ENCODE peak calls at places on chromosomes 7 and 10, in six cellular contexts. One of them, this sample, is unnamed.

GRCh38 chr7:90973146-90973545 is 291.1 kb upstream of the FZD1 start:
- DNase-seq in kidney: no peak
- DNase-seq in GM23248: peak
- DNase-seq in CD8-positive, alpha-beta memory T cell: no peak
- DNase-seq in cardiac muscle cell: no peak
- DNase-seq in stomach: no peak
- DNase-seq in this sample: no peak

GRCh38 chr7:149422914-149423285 is 38.0 kb downstream of the ZNF777 start:
- DNase-seq in kidney: peak
- DNase-seq in GM23248: no peak
- DNase-seq in CD8-positive, alpha-beta memory T cell: no peak
- DNase-seq in cardiac muscle cell: no peak
- DNase-seq in stomach: peak
- DNase-seq in this sample: no peak

GRCh38 chr10:79178614-79179403 is 110.0 kb downstream of the ZMIZ1 start:
- DNase-seq in kidney: peak
- DNase-seq in GM23248: peak
- DNase-seq in CD8-positive, alpha-beta memory T cell: no peak
- DNase-seq in cardiac muscle cell: peak
- DNase-seq in stomach: no peak
- DNase-seq in this sample: no peak

GRCh38 chr10:33390046-33390445 is 55.6 kb upstream of the NRP1 start:
- DNase-seq in kidney: no peak
- DNase-seq in GM23248: no peak
- DNase-seq in CD8-positive, alpha-beta memory T cell: no peak
- DNase-seq in cardiac muscle cell: no peak
- DNase-seq in stomach: no peak
- DNase-seq in this sample: no peak

GRCh38 chr10:101040061-101040460 is 9.0 kb downstream of the SFXN3 start:
- DNase-seq in kidney: peak
- DNase-seq in GM23248: no peak
- DNase-seq in CD8-positive, alpha-beta memory T cell: no peak
- DNase-seq in cardiac muscle cell: no peak
- DNase-seq in stomach: no peak
- DNase-seq in this sample: peak

GRCh38 chr10:117174439-117175214 is 22.7 kb upstream of the KCNK18 start:
- DNase-seq in kidney: peak
- DNase-seq in GM23248: peak
- DNase-seq in CD8-positive, alpha-beta memory T cell: peak
- DNase-seq in cardiac muscle cell: peak
- DNase-seq in stomach: peak
- DNase-seq in this sample: peak

GRCh38 chr10:126569513-126570447 is 100.7 kb downstream of the C10orf90 start:
- DNase-seq in kidney: no peak
- DNase-seq in GM23248: peak
- DNase-seq in CD8-positive, alpha-beta memory T cell: no peak
- DNase-seq in cardiac muscle cell: no peak
- DNase-seq in stomach: no peak
- DNase-seq in this sample: no peak

GRCh38 chr7:3730271-3730670 is 429.2 kb downstream of the SDK1 start:
- DNase-seq in kidney: no peak
- DNase-seq in GM23248: no peak
- DNase-seq in CD8-positive, alpha-beta memory T cell: no peak
- DNase-seq in cardiac muscle cell: no peak
- DNase-seq in stomach: no peak
- DNase-seq in this sample: no peak

GRCh38 chr10:131871673-131872005 is 29.2 kb upstream of the PPP2R2D start:
- DNase-seq in kidney: peak
- DNase-seq in GM23248: no peak
- DNase-seq in CD8-positive, alpha-beta memory T cell: peak
- DNase-seq in cardiac muscle cell: no peak
- DNase-seq in stomach: no peak
- DNase-seq in this sample: no peak

GRCh38 chr7:118473271-118473670 is 248.8 kb downstream of the ANKRD7 start:
- DNase-seq in kidney: no peak
- DNase-seq in GM23248: no peak
- DNase-seq in CD8-positive, alpha-beta memory T cell: no peak
- DNase-seq in cardiac muscle cell: no peak
- DNase-seq in stomach: no peak
- DNase-seq in this sample: no peak

GRCh38 chr10:124719213-124719851 is 24.8 kb downstream of the FAM53B start:
- DNase-seq in kidney: peak
- DNase-seq in GM23248: peak
- DNase-seq in CD8-positive, alpha-beta memory T cell: peak
- DNase-seq in cardiac muscle cell: no peak
- DNase-seq in stomach: peak
- DNase-seq in this sample: peak

GRCh38 chr10:46516660-46517416 is 39.6 kb downstream of the GPRIN2 start:
- DNase-seq in kidney: no peak
- DNase-seq in GM23248: peak
- DNase-seq in CD8-positive, alpha-beta memory T cell: peak
- DNase-seq in cardiac muscle cell: no peak
- DNase-seq in stomach: peak
- DNase-seq in this sample: peak

GRCh38 chr7:151119902-151120301 is 33.6 kb downstream of the AGAP3 start:
- DNase-seq in kidney: no peak
- DNase-seq in GM23248: no peak
- DNase-seq in CD8-positive, alpha-beta memory T cell: no peak
- DNase-seq in cardiac muscle cell: no peak
- DNase-seq in stomach: no peak
- DNase-seq in this sample: no peak

GRCh38 chr10:6786579-6787031 is 206.5 kb upstream of the PRKCQ start:
- DNase-seq in kidney: no peak
- DNase-seq in GM23248: peak
- DNase-seq in CD8-positive, alpha-beta memory T cell: no peak
- DNase-seq in cardiac muscle cell: no peak
- DNase-seq in stomach: no peak
- DNase-seq in this sample: no peak

GRCh38 chr7:90817846-90818245 is 221.7 kb downstream of the CDK14 start:
- DNase-seq in kidney: no peak
- DNase-seq in GM23248: peak
- DNase-seq in CD8-positive, alpha-beta memory T cell: no peak
- DNase-seq in cardiac muscle cell: no peak
- DNase-seq in stomach: no peak
- DNase-seq in this sample: no peak

GRCh38 chr7:115178831-115179230 is 256.9 kb downstream of the MDFIC start:
- DNase-seq in kidney: no peak
- DNase-seq in GM23248: no peak
- DNase-seq in CD8-positive, alpha-beta memory T cell: no peak
- DNase-seq in cardiac muscle cell: no peak
- DNase-seq in stomach: no peak
- DNase-seq in this sample: no peak

GRCh38 chr10:92702301-92702916 is 12.7 kb downstream of the HHEX start:
- DNase-seq in kidney: no peak
- DNase-seq in GM23248: no peak
- DNase-seq in CD8-positive, alpha-beta memory T cell: no peak
- DNase-seq in cardiac muscle cell: no peak
- DNase-seq in stomach: no peak
- DNase-seq in this sample: no peak

GRCh38 chr10:72365106-72365505 is 10.4 kb upstream of the DNAJB12 start:
- DNase-seq in kidney: no peak
- DNase-seq in GM23248: no peak
- DNase-seq in CD8-positive, alpha-beta memory T cell: no peak
- DNase-seq in cardiac muscle cell: no peak
- DNase-seq in stomach: no peak
- DNase-seq in this sample: no peak

GRCh38 chr10:2882628-2883027 is 184.7 kb upstream of the PFKP start:
- DNase-seq in kidney: no peak
- DNase-seq in GM23248: peak
- DNase-seq in CD8-positive, alpha-beta memory T cell: no peak
- DNase-seq in cardiac muscle cell: no peak
- DNase-seq in stomach: no peak
- DNase-seq in this sample: no peak

GRCh38 chr7:28748934-28749584 is 209.1 kb downstream of the TRIL start:
- DNase-seq in kidney: no peak
- DNase-seq in GM23248: peak
- DNase-seq in CD8-positive, alpha-beta memory T cell: no peak
- DNase-seq in cardiac muscle cell: no peak
- DNase-seq in stomach: no peak
- DNase-seq in this sample: peak

DNA sequence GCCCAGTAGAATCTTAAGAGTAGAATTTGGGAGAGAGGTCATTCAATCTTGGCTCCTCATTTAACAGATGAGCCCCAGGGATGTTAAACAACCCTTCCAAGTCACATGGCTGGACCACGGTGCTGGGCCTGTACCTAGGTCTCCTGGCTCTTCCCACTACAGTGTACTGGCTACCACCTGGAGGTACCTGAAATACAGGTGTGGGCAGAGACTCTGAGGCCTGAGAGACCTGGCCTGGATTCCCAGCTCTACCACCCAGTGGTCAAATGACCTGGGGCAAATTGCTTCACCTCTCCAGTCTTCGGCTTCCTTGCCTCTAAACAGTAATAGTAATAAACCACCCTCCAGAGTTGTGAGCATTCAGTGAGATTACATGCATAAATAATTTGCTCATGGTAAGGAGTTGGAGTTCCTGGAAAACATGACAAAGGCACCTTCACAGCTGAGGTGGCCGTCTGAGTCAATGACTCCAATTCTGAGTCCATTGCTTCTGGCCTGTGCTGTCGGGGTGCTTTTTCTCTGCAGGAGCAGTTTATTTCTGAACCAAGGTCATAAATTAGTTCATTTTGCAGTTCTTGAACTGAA is 2.8 kb downstream of the GOT1 start:
- DNase-seq in kidney: no peak
- DNase-seq in GM23248: no peak
- DNase-seq in CD8-positive, alpha-beta memory T cell: no peak
- DNase-seq in cardiac muscle cell: no peak
- DNase-seq in stomach: no peak
- DNase-seq in this sample: no peak
- H3K4me3 ChIP-seq in kidney: peak
- H3K4me3 ChIP-seq in GM23248: no peak
- H3K4me3 ChIP-seq in CD8-positive, alpha-beta memory T cell: no peak
- H3K4me3 ChIP-seq in cardiac muscle cell: no peak
- H3K4me3 ChIP-seq in stomach: no peak
- H3K4me3 ChIP-seq in this sample: no peak

GRCh38 chr10:510415-510881 is 179.0 kb downstream of the DIP2C start:
- DNase-seq in kidney: no peak
- DNase-seq in GM23248: peak
- DNase-seq in CD8-positive, alpha-beta memory T cell: no peak
- DNase-seq in cardiac muscle cell: peak
- DNase-seq in stomach: no peak
- DNase-seq in this sample: peak
- H3K27ac ChIP-seq in kidney: no peak
- H3K27ac ChIP-seq in GM23248: no peak
- H3K27ac ChIP-seq in CD8-positive, alpha-beta memory T cell: no peak
- H3K27ac ChIP-seq in cardiac muscle cell: no peak
- H3K27ac ChIP-seq in stomach: peak
- H3K27ac ChIP-seq in this sample: peak

GRCh38 chr7:131689662-131690234 is 133.3 kb upstream of the PODXL start:
- DNase-seq in kidney: no peak
- DNase-seq in GM23248: no peak
- DNase-seq in CD8-positive, alpha-beta memory T cell: no peak
- DNase-seq in cardiac muscle cell: no peak
- DNase-seq in stomach: no peak
- DNase-seq in this sample: no peak

GRCh38 chr7:131688738-131689661 is 132.6 kb upstream of the PODXL start:
- DNase-seq in kidney: peak
- DNase-seq in GM23248: peak
- DNase-seq in CD8-positive, alpha-beta memory T cell: peak
- DNase-seq in cardiac muscle cell: peak
- DNase-seq in stomach: peak
- DNase-seq in this sample: peak

GRCh38 chr7:131691454-131692130 is 135.2 kb upstream of the PODXL start:
- DNase-seq in kidney: no peak
- DNase-seq in GM23248: no peak
- DNase-seq in CD8-positive, alpha-beta memory T cell: no peak
- DNase-seq in cardiac muscle cell: no peak
- DNase-seq in stomach: no peak
- DNase-seq in this sample: no peak

GRCh38 chr7:131690446-131690845 is 134.0 kb upstream of the PODXL start:
- DNase-seq in kidney: no peak
- DNase-seq in GM23248: no peak
- DNase-seq in CD8-positive, alpha-beta memory T cell: no peak
- DNase-seq in cardiac muscle cell: no peak
- DNase-seq in stomach: no peak
- DNase-seq in this sample: no peak

DNA sequence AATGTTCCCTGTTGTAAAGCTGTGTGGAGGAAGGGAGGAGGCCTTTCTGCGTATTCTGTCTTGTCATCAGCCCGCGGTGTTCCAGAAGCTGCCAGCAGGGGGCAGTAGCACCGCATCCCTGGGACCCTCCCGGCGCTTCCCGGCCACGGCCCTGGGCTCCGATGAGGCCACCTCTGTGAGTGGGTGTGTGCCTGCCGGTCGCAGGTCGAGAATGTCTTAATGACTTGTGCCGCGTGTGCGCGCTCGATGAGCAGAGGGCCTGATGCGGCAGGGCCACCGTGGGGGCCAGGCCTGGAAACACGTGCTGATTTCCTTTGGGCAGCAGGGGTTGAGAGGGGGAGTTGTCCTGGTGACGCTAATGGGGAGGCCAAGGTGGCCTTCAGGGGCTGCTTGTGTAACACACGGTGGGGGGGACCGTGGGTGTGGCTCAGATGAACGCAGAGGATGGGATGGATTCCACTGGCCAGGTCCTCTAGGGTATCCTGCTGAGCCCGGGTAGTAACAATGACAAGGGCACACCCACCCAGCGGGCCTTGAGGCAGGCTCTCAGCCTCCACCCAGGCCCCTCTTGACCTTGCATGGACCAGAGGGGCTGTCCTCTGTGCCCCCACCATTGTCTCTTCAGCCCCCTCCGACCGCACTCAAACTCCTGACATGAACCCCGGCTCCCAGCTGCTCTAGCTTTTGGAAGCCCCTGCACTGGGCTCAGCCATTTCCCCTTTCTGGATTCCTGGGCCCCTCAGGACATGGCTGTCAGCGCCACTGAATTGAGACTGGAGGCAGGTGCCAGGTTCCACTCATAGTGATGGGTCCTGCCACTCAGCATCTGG is 135.9 kb upstream of the PODXL start:
- DNase-seq in kidney: peak
- DNase-seq in GM23248: peak
- DNase-seq in CD8-positive, alpha-beta memory T cell: no peak
- DNase-seq in cardiac muscle cell: peak
- DNase-seq in stomach: peak
- DNase-seq in this sample: no peak
- H3K4me3 ChIP-seq in kidney: no peak
- H3K4me3 ChIP-seq in GM23248: peak
- H3K4me3 ChIP-seq in CD8-positive, alpha-beta memory T cell: no peak
- H3K4me3 ChIP-seq in cardiac muscle cell: no peak
- H3K4me3 ChIP-seq in stomach: no peak
- H3K4me3 ChIP-seq in this sample: no peak

GRCh38 chr7:22720791-22721786 is 5.9 kb upstream of the IL6 start:
- DNase-seq in kidney: no peak
- DNase-seq in GM23248: no peak
- DNase-seq in CD8-positive, alpha-beta memory T cell: no peak
- DNase-seq in cardiac muscle cell: no peak
- DNase-seq in stomach: no peak
- DNase-seq in this sample: no peak

GRCh38 chr7:22718911-22719420 is 8.0 kb upstream of the IL6 start:
- DNase-seq in kidney: no peak
- DNase-seq in GM23248: peak
- DNase-seq in CD8-positive, alpha-beta memory T cell: no peak
- DNase-seq in cardiac muscle cell: no peak
- DNase-seq in stomach: no peak
- DNase-seq in this sample: no peak

GRCh38 chr7:22715969-22716368 is 11.0 kb upstream of the IL6 start:
- DNase-seq in kidney: no peak
- DNase-seq in GM23248: no peak
- DNase-seq in CD8-positive, alpha-beta memory T cell: no peak
- DNase-seq in cardiac muscle cell: no peak
- DNase-seq in stomach: no peak
- DNase-seq in this sample: no peak

GRCh38 chr7:22718200-22718711 is 8.7 kb upstream of the IL6 start:
- DNase-seq in kidney: no peak
- DNase-seq in GM23248: peak
- DNase-seq in CD8-positive, alpha-beta memory T cell: no peak
- DNase-seq in cardiac muscle cell: no peak
- DNase-seq in stomach: no peak
- DNase-seq in this sample: no peak

GRCh38 chr7:22717760-22718159 is 9.2 kb upstream of the IL6 start:
- DNase-seq in kidney: no peak
- DNase-seq in GM23248: no peak
- DNase-seq in CD8-positive, alpha-beta memory T cell: no peak
- DNase-seq in cardiac muscle cell: no peak
- DNase-seq in stomach: no peak
- DNase-seq in this sample: no peak
- H3K27ac ChIP-seq in kidney: no peak
- H3K27ac ChIP-seq in GM23248: peak
- H3K27ac ChIP-seq in CD8-positive, alpha-beta memory T cell: no peak
- H3K27ac ChIP-seq in cardiac muscle cell: no peak
- H3K27ac ChIP-seq in stomach: peak
- H3K27ac ChIP-seq in this sample: peak